ENCODE peak calls at places on chromosomes 12 and 14, in five cellular contexts. One of them, this sample, is unnamed.

GRCh38 chr12:52130695-52131094 is 51.2 kb downstream of the SMIM41 start:
- DNase-seq in AG04450: no peak
- DNase-seq in WERI-Rb-1: no peak
- DNase-seq in CD4-positive, CD25-positive, alpha-beta regulatory T cell: no peak
- DNase-seq in foreskin fibroblast: no peak
- DNase-seq in this sample: no peak

GRCh38 chr12:77060136-77060882 is 5.1 kb downstream of the E2F7 start:
- DNase-seq in AG04450: no peak
- DNase-seq in WERI-Rb-1: no peak
- DNase-seq in CD4-positive, CD25-positive, alpha-beta regulatory T cell: no peak
- DNase-seq in foreskin fibroblast: no peak
- DNase-seq in this sample: no peak

GRCh38 chr14:63891148-63891964 is 38.6 kb downstream of the SYNE2 start:
- DNase-seq in AG04450: no peak
- DNase-seq in WERI-Rb-1: no peak
- DNase-seq in CD4-positive, CD25-positive, alpha-beta regulatory T cell: no peak
- DNase-seq in foreskin fibroblast: no peak
- DNase-seq in this sample: no peak

GRCh38 chr12:111190741-111191526 is 178.0 kb downstream of the PHETA1 start:
- DNase-seq in AG04450: no peak
- DNase-seq in WERI-Rb-1: no peak
- DNase-seq in CD4-positive, CD25-positive, alpha-beta regulatory T cell: no peak
- DNase-seq in foreskin fibroblast: no peak
- DNase-seq in this sample: no peak

GRCh38 chr12:48189331-48190125 is 6.1 kb downstream of the CCDC184 start:
- DNase-seq in AG04450: no peak
- DNase-seq in WERI-Rb-1: peak; percentile 65
- DNase-seq in CD4-positive, CD25-positive, alpha-beta regulatory T cell: peak; percentile 52
- DNase-seq in foreskin fibroblast: peak; percentile 86
- DNase-seq in this sample: no peak

GRCh38 chr14:58395815-58396626 is at the start of gene TOMM20L:
- DNase-seq in AG04450: peak; percentile 4
- DNase-seq in WERI-Rb-1: peak; percentile 58
- DNase-seq in CD4-positive, CD25-positive, alpha-beta regulatory T cell: peak; percentile 61
- DNase-seq in foreskin fibroblast: peak; percentile 84
- DNase-seq in this sample: peak; percentile 14

GRCh38 chr14:106530423-106531107 is 1004.2 kb downstream of the TMEM121 start:
- DNase-seq in AG04450: no peak
- DNase-seq in WERI-Rb-1: peak; percentile 10
- DNase-seq in CD4-positive, CD25-positive, alpha-beta regulatory T cell: no peak
- DNase-seq in foreskin fibroblast: no peak
- DNase-seq in this sample: no peak

GRCh38 chr14:79587194-79587593 is 624.1 kb downstream of the DIO2 start:
- DNase-seq in AG04450: no peak
- DNase-seq in WERI-Rb-1: no peak
- DNase-seq in CD4-positive, CD25-positive, alpha-beta regulatory T cell: no peak
- DNase-seq in foreskin fibroblast: no peak
- DNase-seq in this sample: no peak

GRCh38 chr14:54713364-54713763 is 146.4 kb downstream of the SAMD4A start:
- DNase-seq in AG04450: no peak
- DNase-seq in WERI-Rb-1: no peak
- DNase-seq in CD4-positive, CD25-positive, alpha-beta regulatory T cell: no peak
- DNase-seq in foreskin fibroblast: peak; percentile 50
- DNase-seq in this sample: no peak

GRCh38 chr12:25256826-25257225 is 6.1 kb upstream of the KRAS start:
- DNase-seq in AG04450: no peak
- DNase-seq in WERI-Rb-1: no peak
- DNase-seq in CD4-positive, CD25-positive, alpha-beta regulatory T cell: no peak
- DNase-seq in foreskin fibroblast: no peak
- DNase-seq in this sample: no peak

GRCh38 chr14:21084396-21084795 is 14.1 kb downstream of the ZNF219 start:
- DNase-seq in AG04450: no peak
- DNase-seq in WERI-Rb-1: no peak
- DNase-seq in CD4-positive, CD25-positive, alpha-beta regulatory T cell: no peak
- DNase-seq in foreskin fibroblast: no peak
- DNase-seq in this sample: no peak

GRCh38 chr12:13941258-13942249 is 39.8 kb downstream of the GRIN2B start:
- DNase-seq in AG04450: no peak
- DNase-seq in WERI-Rb-1: peak; percentile 70
- DNase-seq in CD4-positive, CD25-positive, alpha-beta regulatory T cell: no peak
- DNase-seq in foreskin fibroblast: no peak
- DNase-seq in this sample: peak; percentile 93

GRCh38 chr12:16324772-16325171 is 22.7 kb upstream of the MGST1 start:
- DNase-seq in AG04450: no peak
- DNase-seq in WERI-Rb-1: no peak
- DNase-seq in CD4-positive, CD25-positive, alpha-beta regulatory T cell: no peak
- DNase-seq in foreskin fibroblast: no peak
- DNase-seq in this sample: no peak

GRCh38 chr14:29740491-29740890 is 187.2 kb downstream of the PRKD1 start:
- DNase-seq in AG04450: no peak
- DNase-seq in WERI-Rb-1: no peak
- DNase-seq in CD4-positive, CD25-positive, alpha-beta regulatory T cell: no peak
- DNase-seq in foreskin fibroblast: no peak
- DNase-seq in this sample: no peak

GRCh38 chr14:70536830-70537229 is 2.0 kb upstream of the ADAM20 start:
- DNase-seq in AG04450: no peak
- DNase-seq in WERI-Rb-1: no peak
- DNase-seq in CD4-positive, CD25-positive, alpha-beta regulatory T cell: no peak
- DNase-seq in foreskin fibroblast: no peak
- DNase-seq in this sample: no peak

GRCh38 chr12:64780220-64780530 is 21.0 kb upstream of the GNS start:
- DNase-seq in AG04450: no peak
- DNase-seq in WERI-Rb-1: no peak
- DNase-seq in CD4-positive, CD25-positive, alpha-beta regulatory T cell: no peak
- DNase-seq in foreskin fibroblast: no peak
- DNase-seq in this sample: no peak

GRCh38 chr12:46604684-46605083 is 221.1 kb downstream of the SLC38A4 start:
- DNase-seq in AG04450: no peak
- DNase-seq in WERI-Rb-1: no peak
- DNase-seq in CD4-positive, CD25-positive, alpha-beta regulatory T cell: no peak
- DNase-seq in foreskin fibroblast: no peak
- DNase-seq in this sample: no peak

GRCh38 chr12:94427520-94428381 is 31.9 kb downstream of the CEP83 start:
- DNase-seq in AG04450: peak; percentile 74
- DNase-seq in WERI-Rb-1: no peak
- DNase-seq in CD4-positive, CD25-positive, alpha-beta regulatory T cell: no peak
- DNase-seq in foreskin fibroblast: peak; percentile 77
- DNase-seq in this sample: no peak

GRCh38 chr12:45309826-45310626 is 94.1 kb downstream of the ANO6 start:
- DNase-seq in AG04450: no peak
- DNase-seq in WERI-Rb-1: no peak
- DNase-seq in CD4-positive, CD25-positive, alpha-beta regulatory T cell: no peak
- DNase-seq in foreskin fibroblast: peak; percentile 18
- DNase-seq in this sample: no peak

GRCh38 chr12:69415471-69416275 is 54.5 kb upstream of the FRS2 start:
- DNase-seq in AG04450: peak; percentile 88
- DNase-seq in WERI-Rb-1: peak; percentile 20
- DNase-seq in CD4-positive, CD25-positive, alpha-beta regulatory T cell: no peak
- DNase-seq in foreskin fibroblast: peak; percentile 92
- DNase-seq in this sample: no peak

GRCh38 chr12:5587701-5588100 is 155.8 kb downstream of the NTF3 start:
- DNase-seq in AG04450: no peak
- DNase-seq in WERI-Rb-1: peak; percentile 89
- DNase-seq in CD4-positive, CD25-positive, alpha-beta regulatory T cell: no peak
- DNase-seq in foreskin fibroblast: no peak
- DNase-seq in this sample: no peak

GRCh38 chr14:69637503-69638030 is 26.2 kb downstream of the SUSD6 start:
- DNase-seq in AG04450: no peak
- DNase-seq in WERI-Rb-1: peak; percentile 91
- DNase-seq in CD4-positive, CD25-positive, alpha-beta regulatory T cell: no peak
- DNase-seq in foreskin fibroblast: peak; percentile 41
- DNase-seq in this sample: no peak

GRCh38 chr12:45914090-45914489 is 76.3 kb downstream of the SCAF11 start:
- DNase-seq in AG04450: peak; percentile 59
- DNase-seq in WERI-Rb-1: no peak
- DNase-seq in CD4-positive, CD25-positive, alpha-beta regulatory T cell: no peak
- DNase-seq in foreskin fibroblast: peak; percentile 88
- DNase-seq in this sample: peak; percentile 34

GRCh38 chr12:47812797-47813490 is 6.8 kb downstream of the HDAC7 start:
- DNase-seq in AG04450: no peak
- DNase-seq in WERI-Rb-1: no peak
- DNase-seq in CD4-positive, CD25-positive, alpha-beta regulatory T cell: peak; percentile 88
- DNase-seq in foreskin fibroblast: peak; percentile 96
- DNase-seq in this sample: no peak

DNA sequence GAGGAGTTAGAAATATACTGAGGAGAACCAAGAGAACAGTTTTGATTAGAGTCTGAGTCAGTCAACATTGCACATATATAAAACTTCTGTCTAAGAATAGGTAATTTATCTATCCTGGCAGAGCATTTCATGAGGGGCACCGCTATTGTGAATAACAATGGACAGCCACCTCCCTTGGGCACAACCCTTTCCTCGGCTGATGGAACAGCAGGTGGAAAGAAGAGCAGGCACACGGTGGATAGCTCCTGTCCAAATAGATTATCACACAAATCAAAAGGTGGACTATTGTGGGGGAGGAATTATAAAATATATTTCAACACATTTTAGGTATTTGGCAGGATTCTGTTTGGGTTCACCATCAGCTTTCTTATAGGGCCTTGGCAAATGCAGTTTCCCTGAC is 84.0 kb upstream of the PTPRB start:
- DNase-seq in AG04450: no peak
- DNase-seq in WERI-Rb-1: no peak
- DNase-seq in CD4-positive, CD25-positive, alpha-beta regulatory T cell: no peak
- DNase-seq in foreskin fibroblast: no peak
- DNase-seq in this sample: no peak
- H3K4me3 ChIP-seq in AG04450: no peak overlapping the region
- H3K4me3 ChIP-seq in WERI-Rb-1: no peak overlapping the region
- H3K4me3 ChIP-seq in CD4-positive, CD25-positive, alpha-beta regulatory T cell: no peak overlapping the region
- H3K4me3 ChIP-seq in foreskin fibroblast: no peak overlapping the region
- H3K4me3 ChIP-seq in this sample: no peak overlapping the region

DNA sequence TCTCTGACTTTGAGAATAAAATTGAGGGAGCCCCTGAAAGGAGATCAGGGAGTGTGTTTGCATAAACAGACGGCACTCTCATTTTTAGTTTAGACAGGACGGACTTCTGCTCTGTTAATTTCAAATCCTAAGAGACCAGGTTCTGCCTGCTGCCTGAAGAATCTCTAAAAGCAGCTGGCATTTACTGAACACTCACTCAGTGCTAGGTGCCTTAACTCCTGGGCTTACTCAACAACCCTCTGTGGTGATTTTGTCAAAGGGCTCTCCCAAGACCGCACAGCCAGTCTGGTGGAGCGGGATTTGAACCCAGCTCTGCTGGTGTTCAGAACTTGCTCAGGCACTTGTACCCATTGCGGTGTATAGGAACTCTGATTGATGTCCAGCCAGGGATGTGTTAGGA is 2.2 kb downstream of the ORAI1 start:
- DNase-seq in AG04450: no peak
- DNase-seq in WERI-Rb-1: no peak
- DNase-seq in CD4-positive, CD25-positive, alpha-beta regulatory T cell: no peak
- DNase-seq in foreskin fibroblast: no peak
- DNase-seq in this sample: no peak
- H3K4me3 ChIP-seq in AG04450: peak overlapping the region; percentile 70
- H3K4me3 ChIP-seq in WERI-Rb-1: no peak overlapping the region
- H3K4me3 ChIP-seq in CD4-positive, CD25-positive, alpha-beta regulatory T cell: peak overlapping the region; percentile 91
- H3K4me3 ChIP-seq in foreskin fibroblast: peak overlapping the region; percentile 82
- H3K4me3 ChIP-seq in this sample: no peak overlapping the region

DNA sequence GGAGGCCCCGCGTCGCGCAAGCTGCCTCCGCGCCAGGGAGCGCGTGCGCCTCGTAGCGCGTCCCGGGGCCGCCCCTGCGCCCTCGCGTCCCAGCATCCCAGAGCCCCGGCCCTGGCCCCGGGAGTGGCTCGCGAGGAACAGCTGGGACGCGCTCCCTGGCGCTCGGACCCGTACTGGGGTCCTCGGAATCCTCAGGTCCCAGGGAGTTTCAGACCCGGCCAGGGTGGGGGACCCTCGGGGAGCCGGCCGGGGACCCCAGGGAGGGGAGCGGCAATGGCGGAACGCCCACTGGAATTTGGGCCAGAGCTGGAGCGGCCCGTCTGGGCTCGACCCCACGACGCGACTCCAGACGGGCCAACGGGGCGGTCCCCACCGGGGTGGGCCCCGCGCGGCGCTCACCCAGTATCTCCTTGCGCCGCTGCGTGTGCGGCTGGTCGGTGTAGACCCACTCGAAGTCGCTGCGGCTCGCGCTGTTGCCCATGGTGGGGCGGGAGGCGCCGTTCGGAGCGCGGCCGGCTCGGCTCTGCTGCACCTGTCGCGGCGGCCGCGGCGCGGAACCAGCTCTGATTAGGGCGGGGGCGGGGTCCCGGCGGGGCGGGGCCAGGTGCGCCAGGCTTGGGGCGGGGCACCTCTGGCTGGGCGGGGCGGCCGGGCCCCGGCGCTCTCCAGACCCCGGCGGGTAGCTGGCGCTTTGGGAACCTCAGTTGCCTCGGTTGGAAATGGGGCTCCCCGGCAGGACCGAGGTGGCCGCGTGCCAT is at the start of gene DEGS2:
- DNase-seq in AG04450: no peak
- DNase-seq in WERI-Rb-1: peak; percentile 57
- DNase-seq in CD4-positive, CD25-positive, alpha-beta regulatory T cell: peak; percentile 37
- DNase-seq in foreskin fibroblast: peak; percentile 22
- DNase-seq in this sample: no peak
- H3K4me3 ChIP-seq in AG04450: no peak within 1 kb of the TSS
- H3K4me3 ChIP-seq in WERI-Rb-1: peak within 1 kb of the TSS; percentile 53
- H3K4me3 ChIP-seq in CD4-positive, CD25-positive, alpha-beta regulatory T cell: no peak within 1 kb of the TSS
- H3K4me3 ChIP-seq in foreskin fibroblast: no peak within 1 kb of the TSS
- H3K4me3 ChIP-seq in this sample: peak within 1 kb of the TSS; percentile 20

GRCh38 chr14:102094101-102094500 is 7.3 kb upstream of the HSP90AA1 start:
- DNase-seq in AG04450: no peak
- DNase-seq in WERI-Rb-1: no peak
- DNase-seq in CD4-positive, CD25-positive, alpha-beta regulatory T cell: no peak
- DNase-seq in foreskin fibroblast: no peak
- DNase-seq in this sample: no peak

GRCh38 chr14:102096569-102097188 is 9.8 kb upstream of the HSP90AA1 start:
- DNase-seq in AG04450: peak; percentile 34
- DNase-seq in WERI-Rb-1: peak; percentile 81
- DNase-seq in CD4-positive, CD25-positive, alpha-beta regulatory T cell: peak; percentile 57
- DNase-seq in foreskin fibroblast: peak; percentile 91
- DNase-seq in this sample: no peak

GRCh38 chr14:102097441-102098135 is 10.7 kb upstream of the HSP90AA1 start:
- DNase-seq in AG04450: no peak
- DNase-seq in WERI-Rb-1: no peak
- DNase-seq in CD4-positive, CD25-positive, alpha-beta regulatory T cell: no peak
- DNase-seq in foreskin fibroblast: no peak
- DNase-seq in this sample: no peak

GRCh38 chr14:102095231-102095870 is 8.5 kb upstream of the HSP90AA1 start:
- DNase-seq in AG04450: no peak
- DNase-seq in WERI-Rb-1: no peak
- DNase-seq in CD4-positive, CD25-positive, alpha-beta regulatory T cell: no peak
- DNase-seq in foreskin fibroblast: peak; percentile 47
- DNase-seq in this sample: no peak

DNA sequence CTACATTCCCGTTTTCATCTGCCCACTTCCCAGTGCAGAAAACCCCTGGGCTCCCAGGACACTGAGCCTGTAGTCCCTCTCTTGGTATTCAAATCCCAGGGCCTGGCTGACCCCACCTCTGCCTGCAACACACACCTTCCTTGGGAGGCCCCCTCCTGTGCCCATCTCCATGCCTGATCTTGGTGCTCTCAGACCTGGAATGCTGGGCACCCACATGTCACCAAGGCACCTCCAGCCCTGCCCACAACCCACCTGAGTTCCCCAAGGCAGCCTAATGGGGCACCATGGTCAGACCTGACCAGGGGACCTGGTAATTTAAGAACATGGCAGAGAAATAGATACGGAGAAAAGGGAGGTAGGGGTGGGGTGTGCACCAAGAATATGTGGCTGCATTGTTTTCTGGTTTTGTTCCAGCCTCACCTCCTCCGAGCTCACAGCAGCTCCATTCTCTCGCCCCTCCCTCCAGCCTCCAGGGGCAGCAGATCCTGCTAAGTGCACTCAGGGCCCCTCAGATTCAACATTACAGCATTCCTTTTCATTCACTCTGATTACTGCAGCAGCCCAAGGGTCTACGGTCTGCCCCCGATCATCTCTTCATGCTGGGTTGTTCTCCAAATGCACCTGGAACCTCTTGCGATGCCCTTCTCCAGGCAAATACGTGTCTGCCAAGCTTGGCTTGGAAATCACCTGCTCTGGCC is 9.2 kb upstream of the HSP90AA1 start:
- DNase-seq in AG04450: no peak
- DNase-seq in WERI-Rb-1: no peak
- DNase-seq in CD4-positive, CD25-positive, alpha-beta regulatory T cell: no peak
- DNase-seq in foreskin fibroblast: no peak
- DNase-seq in this sample: no peak
- H3K4me3 ChIP-seq in AG04450: no peak overlapping the region
- H3K4me3 ChIP-seq in WERI-Rb-1: no peak overlapping the region
- H3K4me3 ChIP-seq in CD4-positive, CD25-positive, alpha-beta regulatory T cell: no peak overlapping the region
- H3K4me3 ChIP-seq in foreskin fibroblast: no peak overlapping the region
- H3K4me3 ChIP-seq in this sample: no peak overlapping the region